ENCODE peak calls at places on chromosomes 5 and 9, in ten cellular contexts. V is spleen, O is IMR-90, N is ovary, H is A549, W is prostate gland, A is stomach, G is body of pancreas, C is HCT116, T is tibial nerve. M is an unnamed sample.

GRCh38 chr9:127661342-127661741 is 45.4 kb upstream of the CFAP157 start:
- DNase-seq in T (no peak), G (no peak), N (peak), W (no peak), C (no peak), O (no peak), V (no peak), A (no peak), H (no peak), M (no peak)

GRCh38 chr5:96909003-96909402 is 26.9 kb upstream of the LNPEP start:
- DNase-seq in A (no peak), V (no peak), T (no peak), O (no peak), N (no peak), H (no peak), C (no peak), G (no peak), W (no peak), M (no peak)

GRCh38 chr9:72586388-72587160 is 65.2 kb downstream of the TMC1 start:
- DNase-seq in V (no peak), H (peak), G (peak), C (no peak), W (no peak), T (no peak), A (no peak), O (peak), N (no peak), M (no peak)

GRCh38 chr9:88387035-88387732 is 1.1 kb upstream of the SPIN1 start:
- DNase-seq in H (peak), V (peak), T (no peak), N (no peak), C (peak), W (peak), A (peak), G (peak), O (peak), M (peak)

GRCh38 chr5:9437741-9438240 is 108.1 kb downstream of the SEMA5A start:
- DNase-seq in V (no peak), G (no peak), W (no peak), O (peak), C (no peak), H (no peak), T (no peak), N (no peak), A (no peak), M (no peak)

GRCh38 chr9:5786370-5787127 is 46.4 kb downstream of the ERMP1 start:
- DNase-seq in C (no peak), N (no peak), W (no peak), H (no peak), G (peak), T (no peak), A (no peak), V (no peak), O (peak), M (no peak)

GRCh38 chr5:150638488-150639316 is 1.8 kb upstream of the SYNPO start:
- DNase-seq in V (no peak), N (no peak), C (no peak), W (no peak), T (no peak), H (no peak), G (no peak), A (no peak), O (no peak), M (peak)

GRCh38 chr5:61587120-61587519 is 255.1 kb downstream of the ZSWIM6 start:
- DNase-seq in V (no peak), C (no peak), G (no peak), A (no peak), O (no peak), T (no peak), N (no peak), H (no peak), W (no peak), M (no peak)

GRCh38 chr9:35650341-35651158 is at the start of gene SIT1:
- DNase-seq in V (peak), N (no peak), A (no peak), H (no peak), C (no peak), O (no peak), T (no peak), G (peak), W (no peak), M (no peak)

GRCh38 chr9:128762664-128763449 is 8.9 kb downstream of the ZER1 start:
- DNase-seq in O (no peak), A (no peak), V (no peak), G (no peak), W (no peak), N (no peak), H (no peak), C (no peak), T (no peak), M (peak)

GRCh38 chr5:73066466-73066865 is 53.9 kb upstream of the TMEM171 start:
- DNase-seq in G (no peak), C (no peak), H (no peak), T (no peak), A (no peak), N (no peak), W (no peak), O (peak), V (no peak), M (no peak)

GRCh38 chr9:129752915-129753724 is at the start of gene PTGES:
- DNase-seq in A (peak), C (peak), O (peak), G (peak), N (peak), W (peak), H (peak), T (peak), V (peak), M (no peak)

GRCh38 chr5:24163091-24163490 is 481.7 kb downstream of the CDH10 start:
- DNase-seq in W (no peak), N (no peak), G (no peak), V (no peak), A (no peak), C (no peak), O (no peak), T (no peak), H (peak), M (no peak)

GRCh38 chr5:154236459-154237375 is 46.2 kb downstream of the GALNT10 start:
- DNase-seq in G (no peak), T (no peak), H (no peak), W (no peak), V (no peak), C (no peak), N (no peak), A (no peak), O (no peak), M (no peak)

GRCh38 chr9:31542384-31543055 is 841.9 kb upstream of the ACO1 start:
- DNase-seq in T (no peak), W (no peak), N (peak), G (peak), C (no peak), H (peak), V (no peak), A (no peak), O (peak), M (no peak)

GRCh38 chr9:133403766-133404439 is 13.9 kb downstream of the REXO4 start:
- DNase-seq in W (peak), C (peak), G (peak), H (peak), N (no peak), T (no peak), A (peak), V (peak), O (no peak), M (no peak)

GRCh38 chr5:135364416-135365262 is 34.4 kb downstream of the MACROH2A1 start:
- DNase-seq in N (no peak), T (no peak), G (no peak), W (peak), C (no peak), O (no peak), V (no peak), A (no peak), H (no peak), M (no peak)

GRCh38 chr5:125410501-125411162 is 664.2 kb upstream of the ZNF608 start:
- DNase-seq in N (no peak), W (no peak), A (no peak), O (peak), H (no peak), T (no peak), C (no peak), V (no peak), G (no peak), M (no peak)

GRCh38 chr5:58937031-58937681 is 354.3 kb downstream of the RAB3C start:
- DNase-seq in W (no peak), V (no peak), A (no peak), O (no peak), T (no peak), G (no peak), H (no peak), C (no peak), N (no peak), M (no peak)

GRCh38 chr5:58358436-58358835 is 101.5 kb downstream of the PLK2 start:
- DNase-seq in T (no peak), V (no peak), H (no peak), W (no peak), A (no peak), O (no peak), N (no peak), G (no peak), C (no peak), M (no peak)

GRCh38 chr5:133530270-133530669 is 82.1 kb downstream of the FSTL4 start:
- DNase-seq in A (no peak), V (no peak), G (no peak), W (no peak), C (no peak), O (no peak), N (no peak), T (no peak), H (no peak), M (no peak)

GRCh38 chr5:95643152-95643551 is 3.4 kb upstream of the RFESD start:
- DNase-seq in O (no peak), G (no peak), C (no peak), V (no peak), T (no peak), N (no peak), W (no peak), H (no peak), A (no peak), M (no peak)

GRCh38 chr5:55773057-55773456 is 35.2 kb downstream of the DDX4 start:
- DNase-seq in H (peak), O (peak), T (no peak), W (no peak), G (no peak), V (no peak), A (no peak), N (no peak), C (no peak), M (no peak)

GRCh38 chr5:16740046-16740445 is 123.2 kb upstream of the RETREG1 start:
- DNase-seq in N (no peak), C (no peak), G (no peak), A (no peak), T (no peak), V (no peak), O (no peak), W (no peak), H (no peak), M (no peak)

GRCh38 chr5:78927657-78928282 is 57.3 kb downstream of the ARSB start:
- DNase-seq in W (no peak), G (no peak), O (peak), H (peak), N (no peak), A (no peak), T (no peak), C (peak), V (no peak), M (no peak)

GRCh38 chr9:124694394-124695279 is 76.5 kb downstream of the NR6A1 start:
- DNase-seq in V (no peak), H (no peak), O (no peak), W (no peak), T (no peak), N (no peak), A (no peak), C (no peak), G (no peak), M (no peak)

GRCh38 chr9:117957267-117957666 is 253.1 kb downstream of the TLR4 start:
- DNase-seq in N (no peak), O (no peak), H (no peak), T (no peak), A (peak), C (no peak), G (no peak), V (no peak), W (peak), M (no peak)

GRCh38 chr5:15009420-15009819 is 137.8 kb upstream of the ANKH start:
- DNase-seq in V (no peak), G (peak), H (peak), W (peak), T (no peak), N (no peak), O (peak), A (no peak), C (peak), M (no peak)

GRCh38 chr9:116475201-116475600 is 211.9 kb upstream of the TRIM32 start:
- DNase-seq in A (no peak), V (no peak), C (no peak), H (no peak), T (no peak), G (no peak), N (no peak), W (no peak), O (peak), M (no peak)

GRCh38 chr5:51043740-51044139 is 339.5 kb upstream of the ISL1 start:
- DNase-seq in A (no peak), N (no peak), G (no peak), C (no peak), V (no peak), O (no peak), H (no peak), T (no peak), W (no peak), M (no peak)

GRCh38 chr5:65588694-65589093 is 25.6 kb downstream of the PPWD1 start:
- DNase-seq in N (no peak), H (no peak), W (no peak), G (no peak), T (no peak), O (no peak), A (no peak), C (no peak), V (no peak), M (no peak)

GRCh38 chr9:131739988-131740648 is at the start of gene RAPGEF1:
- DNase-seq in A (peak), W (no peak), T (no peak), G (peak), C (no peak), V (peak), N (peak), H (peak), O (no peak), M (peak)

GRCh38 chr5:68395302-68395701 is 179.7 kb downstream of the PIK3R1 start:
- DNase-seq in V (no peak), N (no peak), O (no peak), T (no peak), H (no peak), W (no peak), C (no peak), A (no peak), G (no peak), M (no peak)

GRCh38 chr9:13863112-13863511 is 450.8 kb downstream of the NFIB start:
- DNase-seq in V (no peak), N (peak), W (no peak), T (peak), G (no peak), H (no peak), O (peak), A (no peak), C (no peak), M (no peak)

GRCh38 chr5:85841653-85842052 is 776.1 kb upstream of the COX7C start:
- DNase-seq in C (no peak), N (no peak), V (no peak), A (no peak), G (no peak), O (no peak), T (no peak), H (no peak), W (no peak), M (no peak)

GRCh38 chr5:181221792-181222629 is 1.1 kb upstream of the TRIM41 start:
- DNase-seq in W (peak), G (peak), O (peak), T (peak), N (peak), C (peak), A (peak), H (peak), V (peak), M (peak)

GRCh38 chr5:145218982-145219381 is 616.2 kb downstream of the PRELID2 start:
- DNase-seq in V (no peak), N (no peak), C (no peak), G (no peak), T (no peak), H (no peak), O (no peak), W (no peak), A (no peak), M (no peak)

GRCh38 chr5:65695162-65695755 is 26.6 kb downstream of the SGTB start:
- DNase-seq in C (no peak), A (no peak), O (no peak), W (no peak), G (no peak), H (no peak), N (no peak), T (no peak), V (no peak), M (no peak)

GRCh38 chr5:96957125-96958041 is 21.5 kb downstream of the LNPEP start:
- DNase-seq in V (no peak), H (no peak), G (no peak), O (no peak), T (no peak), W (no peak), A (no peak), C (no peak), N (no peak), M (no peak)

GRCh38 chr5:141437208-141437607 is 6.9 kb downstream of the PCDHGA12 start:
- DNase-seq in T (no peak), V (no peak), G (no peak), H (no peak), C (no peak), O (peak), W (no peak), A (no peak), N (no peak), M (no peak)

GRCh38 chr5:141430332-141431113 is at the start of gene PCDHGA12:
- DNase-seq in T (no peak), H (peak), V (no peak), C (no peak), O (peak), G (no peak), N (peak), W (no peak), A (no peak), M (no peak)

GRCh38 chr5:141434006-141434405 is 3.7 kb downstream of the PCDHGA12 start:
- DNase-seq in N (no peak), A (no peak), V (no peak), C (no peak), H (no peak), G (no peak), T (no peak), O (peak), W (no peak), M (no peak)

GRCh38 chr5:141427783-141428426 is 2.4 kb upstream of the PCDHGA12 start:
- DNase-seq in G (no peak), T (no peak), A (no peak), V (no peak), H (no peak), O (no peak), W (no peak), N (no peak), C (no peak), M (no peak)

GRCh38 chr5:141431286-141431685 is 979 bp downstream of the PCDHGA12 start:
- DNase-seq in V (no peak), N (no peak), A (no peak), H (no peak), W (no peak), O (no peak), T (no peak), G (no peak), C (no peak), M (no peak)
- H3K4me3 ChIP-seq in V (peak), N (no peak), A (peak), H (no peak), W (no peak), O (peak), T (peak), G (no peak), C (no peak), M (peak)

DNA sequence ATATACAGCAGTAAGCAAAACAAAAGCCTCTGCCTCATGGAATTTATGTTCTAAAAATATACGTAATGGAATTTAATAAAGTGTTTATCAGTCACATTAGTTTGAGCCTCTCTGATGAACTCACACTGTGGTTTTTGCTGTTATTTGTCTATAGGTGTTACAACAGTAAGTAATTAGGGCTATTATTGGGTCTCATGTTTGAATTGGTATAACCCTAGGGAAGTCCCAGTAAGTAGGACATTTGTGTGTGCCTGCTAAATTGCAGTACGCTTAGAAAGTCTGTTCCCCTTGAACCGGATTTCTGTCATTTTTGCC is 197.7 kb downstream of the NR3C1 start:
- DNase-seq in T (no peak), A (no peak), V (no peak), C (no peak), O (no peak), H (no peak), N (no peak), W (no peak), G (no peak), M (no peak)
- TF ChIP-seq POLR2A in T (no peak), A (no peak), V (no peak), C (no peak), O (no peak), H (no peak), N (no peak), W (no peak), G (no peak), M (no peak)

GRCh38 chr5:57009811-57010210 is 57.9 kb upstream of the MIER3 start:
- DNase-seq in N (no peak), W (no peak), G (no peak), C (no peak), T (no peak), V (no peak), A (no peak), O (no peak), H (no peak), M (no peak)

GRCh38 chr5:57004800-57005199 is 52.9 kb upstream of the MIER3 start:
- DNase-seq in C (no peak), W (no peak), G (no peak), V (no peak), N (no peak), A (no peak), H (peak), O (no peak), T (no peak), M (no peak)

GRCh38 chr5:57012511-57012910 is 60.6 kb upstream of the MIER3 start:
- DNase-seq in C (no peak), V (no peak), O (no peak), A (no peak), W (no peak), T (no peak), G (no peak), H (no peak), N (no peak), M (no peak)

GRCh38 chr5:57007349-57007748 is 55.4 kb upstream of the MIER3 start:
- DNase-seq in C (no peak), N (no peak), W (no peak), H (no peak), G (no peak), A (no peak), T (no peak), V (no peak), O (no peak), M (no peak)

GRCh38 chr5:57010786-57011185 is 58.9 kb upstream of the MIER3 start:
- DNase-seq in A (no peak), H (no peak), W (no peak), O (no peak), V (no peak), G (no peak), C (no peak), T (no peak), N (no peak), M (no peak)
- H3K4me3 ChIP-seq in A (no peak), H (no peak), W (no peak), O (no peak), V (no peak), G (no peak), C (no peak), T (no peak), N (no peak), M (no peak)

GRCh38 chr9:22446589-22446949 is at the start of gene DMRTA1:
- DNase-seq in W (peak), C (no peak), O (peak), A (peak), H (peak), N (peak), T (peak), V (peak), G (peak), M (peak)
- TF ChIP-seq POLR2A in W (peak), C (no peak), O (no peak), A (no peak), H (peak), N (no peak), T (peak), V (no peak), G (peak), M (peak)

GRCh38 chr5:93578179-93578812 is 2.7 kb downstream of the NR2F1-AS1 start:
- DNase-seq in G (no peak), O (peak), H (no peak), A (no peak), C (no peak), V (no peak), W (no peak), N (no peak), T (no peak), M (no peak)
- H3K4me3 ChIP-seq in G (no peak), O (peak), H (no peak), A (peak), C (no peak), V (no peak), W (no peak), N (peak), T (peak), M (peak)

GRCh38 chr5:42950466-42951168 is 89.5 kb downstream of the ANXA2R start:
- DNase-seq in A (peak), G (peak), N (peak), H (peak), O (peak), C (peak), V (no peak), T (peak), W (peak), M (peak)
- TF ChIP-seq POLR2A in A (no peak), G (peak), N (no peak), H (no peak), O (peak), C (no peak), V (no peak), T (peak), W (peak), M (peak)